ENCODE peak calls at places on chromosomes 6 and 20, in ten cellular contexts. F is OCI-LY7, N is SK-N-SH, X is GM23248, B is PC-9, E is Karpas-422, M is PC-3, J is MM.1S, R is GM23338, G is HCT116. U is an unnamed sample. For H3K9me2 and H3K4me1, the result is how much of the 10 kb centered on the place peaks cover.

GRCh38 chr6:127483399-127484055 is 24.3 kb upstream of the KIAA0408 start:
- DNase-seq in F (no peak), N (no peak), X (peak), B (no peak), E (no peak), M (no peak), J (peak), R (peak), G (no peak), U (no peak)

GRCh38 chr20:46088409-46089075 is 1.2 kb downstream of the NCOA5 start:
- DNase-seq in F (peak), N (no peak), X (peak), B (peak), E (peak), M (peak), J (peak), R (peak), G (no peak), U (peak)

GRCh38 chr6:21987501-21987957 is 309.3 kb downstream of the PRL start:
- DNase-seq in F (no peak), N (peak), X (peak), B (peak), E (no peak), M (peak), J (no peak), R (peak), G (peak), U (peak)

GRCh38 chr20:29873946-29874345 is 1383.5 kb upstream of the DEFB115 start:
- DNase-seq in F (peak), N (peak), X (peak), B (no peak), E (peak), M (no peak), J (peak), R (peak), G (no peak), U (peak)

GRCh38 chr20:43442310-43442880 is 15.3 kb upstream of the SRSF6 start:
- DNase-seq in F (no peak), N (no peak), X (peak), B (no peak), E (no peak), M (peak), J (no peak), R (peak), G (no peak), U (peak)

GRCh38 chr20:58150772-58151171 is 77.7 kb downstream of the ANKRD60 start:
- DNase-seq in F (no peak), N (no peak), X (no peak), B (no peak), E (peak), M (no peak), J (no peak), R (peak), G (no peak), U (peak)

GRCh38 chr6:15268130-15268908 is 22.4 kb downstream of the JARID2 start:
- DNase-seq in F (no peak), N (no peak), X (peak), B (no peak), E (no peak), M (no peak), J (no peak), R (peak), G (no peak), U (no peak)

GRCh38 chr6:98641929-98642328 is 192.4 kb upstream of the POU3F2 start:
- DNase-seq in F (no peak), N (no peak), X (peak), B (no peak), E (no peak), M (no peak), J (no peak), R (no peak), G (no peak), U (peak)

GRCh38 chr20:5933802-5934436 is 16.4 kb downstream of the TRMT6 start:
- DNase-seq in F (peak), N (peak), X (no peak), B (no peak), E (peak), M (peak), J (peak), R (peak), G (no peak), U (no peak)

GRCh38 chr6:97978855-97979271 is 695.8 kb upstream of the MMS22L start:
- DNase-seq in F (no peak), N (no peak), X (no peak), B (no peak), E (peak), M (peak), J (no peak), R (peak), G (peak), U (peak)

GRCh38 chr20:13166006-13166405 is 55.1 kb upstream of the ISM1 start:
- DNase-seq in F (no peak), N (no peak), X (no peak), B (no peak), E (no peak), M (no peak), J (no peak), R (no peak), G (no peak), U (no peak)

GRCh38 chr6:167856474-167856873 is 29.8 kb downstream of the AFDN start:
- DNase-seq in F (no peak), N (no peak), X (no peak), B (no peak), E (no peak), M (no peak), J (no peak), R (no peak), G (no peak), U (no peak)

GRCh38 chr6:6221829-6222535 is 98.5 kb downstream of the F13A1 start:
- DNase-seq in F (peak), N (peak), X (no peak), B (no peak), E (peak), M (peak), J (no peak), R (peak), G (no peak), U (peak)

GRCh38 chr20:56433221-56433879 is 21.3 kb downstream of the CASS4 start:
- DNase-seq in F (no peak), N (no peak), X (peak), B (no peak), E (no peak), M (no peak), J (no peak), R (no peak), G (no peak), U (no peak)

GRCh38 chr6:164164921-164165320 is 750.4 kb downstream of the QKI start:
- DNase-seq in F (no peak), N (no peak), X (no peak), B (no peak), E (no peak), M (no peak), J (no peak), R (no peak), G (no peak), U (no peak)

GRCh38 chr6:101462576-101462975 is 69.1 kb downstream of the GRIK2 start:
- DNase-seq in F (no peak), N (peak), X (peak), B (no peak), E (no peak), M (peak), J (no peak), R (no peak), G (no peak), U (no peak)

GRCh38 chr20:64179805-64180204 is 15.6 kb downstream of the MYT1 start:
- DNase-seq in F (no peak), N (no peak), X (no peak), B (no peak), E (no peak), M (no peak), J (no peak), R (no peak), G (no peak), U (no peak)

DNA sequence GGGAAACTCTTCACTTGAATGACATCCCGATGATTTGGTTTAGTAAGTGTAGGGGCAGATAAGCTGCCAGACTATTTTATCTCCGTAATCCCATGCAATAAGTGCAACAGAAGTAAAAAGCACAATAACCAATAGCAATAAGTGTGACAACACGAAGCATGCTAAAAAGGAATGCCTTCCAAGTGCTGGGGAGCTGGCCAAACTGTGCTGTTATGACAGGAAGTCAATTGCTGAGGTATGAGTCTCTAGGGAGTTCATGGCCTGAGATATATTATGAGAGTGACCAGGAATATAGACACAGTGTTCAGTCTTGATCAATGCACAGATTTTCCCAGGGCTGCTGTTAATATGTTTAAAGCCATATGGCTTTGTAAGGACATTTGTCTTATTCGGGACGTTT is 10.5 kb upstream of the ANGPT4 start:
- DNase-seq in F (no peak), N (no peak), X (peak), B (no peak), E (no peak), M (no peak), J (no peak), R (no peak), G (no peak), U (no peak)
- H3K9me2 ChIP-seq in F (under half), N (under half), X (under half), B (under half), E (under half), M (under half), J (under half), R (under half), G (under half), U (under half)

DNA sequence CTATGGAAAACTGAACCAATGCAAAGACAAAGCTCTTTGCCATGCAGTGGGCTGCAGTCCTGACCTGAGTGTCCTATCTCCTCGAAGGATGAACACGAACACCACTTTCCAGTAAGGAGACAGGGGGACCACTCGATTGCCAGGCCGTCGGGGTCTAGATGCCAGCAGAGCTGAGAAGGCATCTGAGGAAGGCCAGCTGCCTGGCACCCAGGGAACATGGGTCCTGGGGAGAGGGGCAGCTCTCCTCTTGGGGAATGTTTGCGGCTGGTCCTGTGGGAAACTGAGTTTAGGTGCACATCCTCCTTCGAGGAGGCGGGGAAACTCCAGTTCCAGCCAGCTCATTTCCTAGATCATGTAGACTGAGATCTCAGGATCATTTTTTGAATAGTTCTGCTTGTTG is 225.5 kb upstream of the FOXQ1 start:
- DNase-seq in F (no peak), N (no peak), X (no peak), B (no peak), E (no peak), M (no peak), J (no peak), R (no peak), G (no peak), U (no peak)
- H2AFZ ChIP-seq in F (no peak), N (no peak), X (no peak), B (no peak), E (no peak), M (no peak), J (no peak), R (no peak), G (no peak), U (no peak)

DNA sequence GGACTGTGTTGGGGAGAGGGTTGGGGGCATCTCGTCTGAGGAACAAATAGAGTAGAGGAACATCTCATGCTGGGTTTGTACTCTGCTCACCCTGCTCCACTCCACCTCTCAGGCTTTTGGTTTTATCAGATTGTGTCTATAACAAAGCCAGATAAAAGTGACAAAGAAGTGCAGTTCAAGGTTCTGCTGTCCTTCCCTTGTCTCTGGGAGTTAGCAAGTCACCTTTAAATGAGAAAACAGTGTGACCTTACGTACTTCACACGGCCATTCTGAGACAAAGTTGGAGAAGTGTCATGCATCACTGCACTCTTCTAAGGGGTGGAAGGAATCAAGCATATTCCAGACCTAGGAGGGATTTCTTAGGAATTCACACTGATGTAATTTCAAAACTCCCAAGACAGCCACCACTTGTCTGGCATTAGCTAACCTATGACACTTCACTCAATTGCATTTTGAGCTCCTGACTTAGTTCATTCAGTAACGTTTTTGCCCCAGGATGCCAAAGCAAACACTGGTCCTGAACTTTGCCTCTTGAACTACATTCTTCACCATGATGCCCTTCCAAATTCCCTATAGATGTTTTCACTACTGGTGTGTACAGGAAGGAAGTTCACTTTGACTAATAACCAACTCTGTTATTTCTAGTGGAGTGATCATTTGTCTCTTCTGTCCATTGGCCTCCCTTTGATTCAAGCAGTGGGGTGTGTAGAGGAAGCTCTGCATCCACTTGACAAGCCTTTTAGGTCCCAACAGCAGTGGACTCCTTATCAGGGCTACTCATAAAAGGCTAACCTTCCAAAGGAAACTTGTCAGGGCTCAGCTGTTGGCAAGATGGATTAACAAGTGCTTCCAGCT is 647.6 kb upstream of the FLRT3 start:
- DNase-seq in F (no peak), N (no peak), X (no peak), B (peak), E (no peak), M (peak), J (no peak), R (no peak), G (no peak), U (peak)
- H3K4me1 ChIP-seq in F (under half), N (under half), X (under half), B (under half), E (under half), M (under half), J (under half), R (under half), G (under half), U (under half)

DNA sequence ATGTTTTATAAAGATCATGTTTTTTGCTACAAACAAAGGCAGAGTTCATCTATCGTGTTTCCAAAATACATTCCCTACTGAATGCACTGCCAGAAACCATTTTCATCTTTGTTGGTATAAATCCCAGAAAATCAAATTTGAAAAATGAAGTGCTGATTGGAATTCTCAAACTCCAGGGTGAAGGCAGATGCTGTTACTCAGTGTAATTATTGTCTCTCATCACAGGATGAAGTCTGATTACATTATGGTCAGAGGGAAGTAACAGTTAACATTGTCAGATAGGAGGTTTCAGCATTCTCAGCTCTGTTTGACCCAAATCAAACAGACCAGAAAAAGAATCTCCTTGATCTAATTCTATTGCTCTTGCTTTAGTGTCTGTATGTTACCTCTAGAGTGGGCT is 198.4 kb upstream of the KCNK16 start:
- DNase-seq in F (no peak), N (no peak), X (no peak), B (no peak), E (no peak), M (no peak), J (no peak), R (no peak), G (no peak), U (no peak)
- H3K9me2 ChIP-seq in F (under half), N (under half), X (under half), B (under half), E (under half), M (under half), J (under half), R (under half), G (under half), U (under half)

DNA sequence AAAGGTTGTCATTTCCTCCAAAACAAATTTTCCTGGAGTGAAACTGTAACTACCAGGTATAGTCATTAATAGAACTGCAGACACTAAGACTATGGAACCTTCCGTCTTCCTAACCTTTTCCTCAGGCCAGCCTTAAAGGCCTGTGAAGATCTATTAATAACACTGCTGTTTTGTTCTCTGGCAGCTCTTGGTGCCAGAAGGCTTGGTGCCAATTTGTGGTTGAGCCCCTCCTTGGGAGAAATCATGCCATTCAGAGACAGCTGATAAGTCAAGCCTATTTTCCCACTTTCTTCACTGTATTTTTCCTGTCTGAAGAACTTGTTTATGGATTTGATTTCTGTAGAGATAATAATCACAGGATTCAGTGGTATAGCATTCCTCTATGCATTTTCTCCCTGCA is 64.8 kb downstream of the HCRTR2 start:
- DNase-seq in F (no peak), N (no peak), X (no peak), B (no peak), E (no peak), M (peak), J (no peak), R (no peak), G (no peak), U (peak)
- H2AFZ ChIP-seq in F (no peak), N (no peak), X (no peak), B (no peak), E (no peak), M (no peak), J (no peak), R (no peak), G (no peak), U (no peak)

U was measured in hepatocyte.